ENCODE peak calls at places on chromosomes 11 and 22, in eight cellular contexts. B, K, H, T, U, P, I and V are unnamed samples. For H3K27me3 and H3K4me1, the result is how much of the 10 kb centered on the place peaks cover.

GRCh38 chr11:111344032-111344431 is 35.0 kb downstream of the POU2AF1 start:
- DNase-seq in B (no peak), K (no peak), H (peak), T (no peak), U (peak), P (no peak), I (peak), V (no peak)

GRCh38 chr22:44366372-44367310 is 53.9 kb upstream of the SHISAL1 start:
- DNase-seq in B (peak), K (no peak), H (no peak), T (no peak), U (no peak), P (no peak), I (no peak), V (no peak)

GRCh38 chr11:7904910-7905309 is 26.2 kb downstream of the OR10A6 start:
- DNase-seq in B (no peak), K (no peak), H (peak), T (no peak), U (no peak), P (no peak), I (no peak), V (no peak)

GRCh38 chr11:43784866-43785265 is 95.8 kb upstream of the ALKBH3 start:
- DNase-seq in B (no peak), K (no peak), H (no peak), T (no peak), U (no peak), P (no peak), I (no peak), V (no peak)

GRCh38 chr11:16925495-16926065 is 88.6 kb downstream of the PLEKHA7 start:
- DNase-seq in B (peak), K (no peak), H (peak), T (no peak), U (no peak), P (peak), I (peak), V (peak)

GRCh38 chr11:93396356-93396755 is 65.8 kb downstream of the DEUP1 start:
- DNase-seq in B (no peak), K (no peak), H (peak), T (no peak), U (no peak), P (no peak), I (no peak), V (no peak)

GRCh38 chr11:92528051-92528450 is 303.4 kb downstream of the FAT3 start:
- DNase-seq in B (no peak), K (no peak), H (no peak), T (no peak), U (no peak), P (no peak), I (no peak), V (no peak)

GRCh38 chr11:10097615-10098014 is 196.4 kb downstream of the SBF2 start:
- DNase-seq in B (no peak), K (no peak), H (no peak), T (no peak), U (no peak), P (no peak), I (no peak), V (no peak)

GRCh38 chr11:40370821-40371616 is 1088.4 kb downstream of the LRRC4C start:
- DNase-seq in B (no peak), K (no peak), H (no peak), T (no peak), U (no peak), P (no peak), I (no peak), V (no peak)

GRCh38 chr11:119380816-119381185 is 689 bp downstream of the USP2 start:
- DNase-seq in B (no peak), K (no peak), H (peak), T (no peak), U (no peak), P (no peak), I (no peak), V (no peak)

GRCh38 chr11:95793111-95793510 is 2.8 kb downstream of the CEP57 start:
- DNase-seq in B (no peak), K (no peak), H (no peak), T (no peak), U (no peak), P (no peak), I (no peak), V (no peak)

GRCh38 chr11:100338144-100338840 is 348.8 kb upstream of the ARHGAP42 start:
- DNase-seq in B (no peak), K (no peak), H (no peak), T (no peak), U (no peak), P (no peak), I (no peak), V (peak)

GRCh38 chr22:22993184-22993583 is 77.1 kb upstream of the GNAZ start:
- DNase-seq in B (no peak), K (no peak), H (no peak), T (no peak), U (no peak), P (no peak), I (peak), V (no peak)

GRCh38 chr22:39559456-39560105 is 11.0 kb upstream of the CACNA1I start:
- DNase-seq in B (no peak), K (no peak), H (peak), T (no peak), U (no peak), P (no peak), I (no peak), V (no peak)

GRCh38 chr22:39558254-39558727 is 12.3 kb upstream of the CACNA1I start:
- DNase-seq in B (no peak), K (no peak), H (no peak), T (no peak), U (no peak), P (no peak), I (no peak), V (no peak)

GRCh38 chr22:39558950-39559349 is 11.6 kb upstream of the CACNA1I start:
- DNase-seq in B (no peak), K (no peak), H (no peak), T (no peak), U (no peak), P (no peak), I (no peak), V (no peak)

GRCh38 chr22:39560127-39560526 is 10.4 kb upstream of the CACNA1I start:
- DNase-seq in B (no peak), K (no peak), H (no peak), T (no peak), U (no peak), P (no peak), I (no peak), V (no peak)

GRCh38 chr22:39556970-39557811 is 13.4 kb upstream of the CACNA1I start:
- DNase-seq in B (no peak), K (no peak), H (no peak), T (no peak), U (no peak), P (no peak), I (no peak), V (no peak)
- H3K27me3 ChIP-seq in B (under half), K (under half), H (under half), T (under half), U (half or more), P (under half), I (half or more), V (under half)

DNA sequence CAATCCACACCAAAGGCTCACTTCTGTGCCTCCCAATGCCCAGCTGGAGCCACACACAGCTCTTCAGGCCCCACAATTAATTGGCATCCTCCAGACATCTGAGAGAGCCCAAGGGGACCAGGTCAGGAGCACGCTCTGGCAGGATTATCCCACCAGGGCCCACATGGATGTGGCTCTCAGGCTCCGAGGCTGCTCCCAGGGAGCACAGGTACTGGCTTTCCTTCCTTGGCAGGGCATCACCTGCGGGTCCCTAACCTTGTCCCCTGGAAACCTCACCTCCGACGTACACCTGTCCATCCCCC is 54.3 kb downstream of the CD6 start:
- DNase-seq in B (no peak), K (no peak), H (no peak), T (no peak), U (no peak), P (no peak), I (no peak), V (no peak)
- H3K4me1 ChIP-seq in B (under half), K (under half), H (under half), T (under half), U (under half), P (under half), I (under half), V (under half)

DNA sequence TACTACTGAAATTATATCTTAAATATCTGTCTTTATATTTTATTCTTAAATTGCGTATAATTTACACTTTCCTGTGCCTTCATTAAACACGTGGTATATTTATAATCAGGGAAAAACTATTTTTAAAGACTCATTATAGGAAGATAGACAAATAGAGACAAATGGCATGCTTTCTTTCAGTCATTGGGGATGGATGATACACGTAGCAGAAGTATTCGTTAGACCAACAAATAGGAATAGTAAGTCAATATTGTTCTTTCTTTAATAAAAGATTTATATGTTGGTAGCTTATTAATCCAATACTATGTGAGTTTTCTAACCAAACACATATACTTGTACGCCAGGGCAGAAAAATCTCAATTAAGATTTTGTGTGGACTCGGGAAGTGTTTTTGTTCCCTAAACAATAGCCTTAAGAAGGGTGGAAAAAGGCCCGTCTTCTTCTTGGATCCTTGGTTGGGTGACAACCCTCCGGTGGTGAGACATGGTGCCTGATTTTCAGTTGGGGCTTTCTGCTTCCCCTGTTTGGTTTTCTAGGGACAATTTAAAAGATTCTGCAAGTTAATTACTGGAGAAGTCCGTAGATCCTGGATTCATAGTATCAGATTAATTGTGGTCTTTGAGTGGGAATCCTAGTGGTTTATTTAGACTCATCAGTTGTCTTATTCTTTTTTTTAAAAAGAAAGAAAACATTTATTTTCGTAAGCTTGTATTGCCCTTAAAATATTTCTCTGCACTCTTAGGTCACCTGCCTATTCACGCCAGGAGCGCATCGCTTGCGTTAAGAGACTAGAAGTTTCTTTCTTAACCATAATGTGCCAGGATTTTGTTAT is 83.5 kb upstream of the WNT7B start:
- DNase-seq in B (peak), K (no peak), H (no peak), T (no peak), U (peak), P (no peak), I (no peak), V (no peak)
- H3K27me3 ChIP-seq in B (under half), K (under half), H (under half), T (under half), U (under half), P (under half), I (under half), V (under half)

GRCh38 chr22:40531951-40532900 is 104.3 kb downstream of the MRTFA start:
- DNase-seq in B (no peak), K (no peak), H (no peak), T (no peak), U (no peak), P (no peak), I (no peak), V (no peak)

GRCh38 chr22:40535642-40536041 is 100.9 kb downstream of the MRTFA start:
- DNase-seq in B (no peak), K (no peak), H (no peak), T (no peak), U (no peak), P (no peak), I (no peak), V (no peak)

GRCh38 chr22:40533712-40534378 is 102.7 kb downstream of the MRTFA start:
- DNase-seq in B (no peak), K (no peak), H (peak), T (no peak), U (no peak), P (no peak), I (peak), V (no peak)

GRCh38 chr22:40534379-40535188 is 101.9 kb downstream of the MRTFA start:
- DNase-seq in B (no peak), K (peak), H (peak), T (no peak), U (no peak), P (no peak), I (no peak), V (no peak)

DNA sequence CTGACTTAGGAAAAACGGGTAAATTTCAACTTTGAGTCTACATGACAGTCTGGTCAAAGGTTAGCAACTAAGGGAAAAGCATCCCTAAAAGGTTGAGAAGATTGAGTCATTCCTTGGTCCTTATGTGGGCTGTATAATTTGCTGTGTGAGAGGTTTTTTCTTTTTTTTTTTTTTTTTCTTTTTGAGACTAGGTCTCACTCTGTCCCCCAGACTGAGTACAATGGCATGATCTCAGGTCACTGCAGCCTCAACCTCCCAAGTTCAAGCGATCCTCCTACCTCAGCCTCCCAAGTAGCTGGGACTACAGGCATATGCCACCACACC is 101.4 kb downstream of the MRTFA start:
- DNase-seq in B (no peak), K (no peak), H (no peak), T (no peak), U (no peak), P (no peak), I (no peak), V (no peak)
- H3K4me1 ChIP-seq in B (under half), K (under half), H (under half), T (under half), U (half or more), P (under half), I (under half), V (under half)

GRCh38 chr11:31824791-31825452 is 13.8 kb upstream of the PAX6 start:
- DNase-seq in B (no peak), K (no peak), H (peak), T (no peak), U (no peak), P (no peak), I (no peak), V (no peak)
- H3K27me3 ChIP-seq in B (half or more), K (under half), H (half or more), T (under half), U (half or more), P (under half), I (half or more), V (under half)

GRCh38 chr11:114215871-114216803 is 80.1 kb upstream of the NNMT start:
- DNase-seq in B (no peak), K (no peak), H (peak), T (no peak), U (no peak), P (no peak), I (no peak), V (no peak)

GRCh38 chr11:114218508-114218907 is 77.7 kb upstream of the NNMT start:
- DNase-seq in B (no peak), K (no peak), H (no peak), T (no peak), U (no peak), P (no peak), I (no peak), V (no peak)

GRCh38 chr11:114215428-114215827 is 80.8 kb upstream of the NNMT start:
- DNase-seq in B (no peak), K (no peak), H (no peak), T (no peak), U (no peak), P (no peak), I (no peak), V (no peak)

GRCh38 chr11:114219559-114220349 is 76.4 kb upstream of the NNMT start:
- DNase-seq in B (no peak), K (no peak), H (peak), T (no peak), U (no peak), P (no peak), I (no peak), V (no peak)

DNA sequence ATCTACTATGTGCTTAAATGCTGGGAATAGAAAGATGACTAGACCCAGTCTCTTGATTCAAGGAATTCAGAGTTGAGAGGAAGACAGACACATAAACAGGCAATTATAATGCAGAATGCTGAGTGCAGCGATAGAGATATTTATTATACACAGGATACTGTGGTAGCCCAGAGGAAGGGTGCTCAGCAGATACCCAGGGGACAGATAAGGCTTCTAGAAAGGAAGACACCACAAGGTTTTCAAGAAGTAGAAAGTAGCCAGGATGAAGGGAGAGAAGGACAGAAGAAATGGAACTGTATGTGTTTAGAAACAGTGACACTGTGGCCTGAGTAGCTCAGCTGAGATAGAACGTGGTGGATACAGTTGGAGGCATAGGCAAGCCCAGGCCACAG is 79.4 kb upstream of the NNMT start:
- DNase-seq in B (no peak), K (no peak), H (no peak), T (no peak), U (no peak), P (no peak), I (no peak), V (no peak)
- H3K4me1 ChIP-seq in B (under half), K (under half), H (under half), T (under half), U (half or more), P (under half), I (under half), V (under half)

GRCh38 chr22:36215976-36216375 is 14.4 kb upstream of the APOL4 start:
- DNase-seq in B (no peak), K (no peak), H (no peak), T (no peak), U (no peak), P (no peak), I (no peak), V (no peak)
- H3K27me3 ChIP-seq in B (under half), K (under half), H (under half), T (under half), U (under half), P (under half), I (under half), V (under half)

GRCh38 chr11:67355794-67356550 is 2.6 kb upstream of the POLD4 start:
- DNase-seq in B (no peak), K (no peak), H (no peak), T (no peak), U (no peak), P (no peak), I (peak), V (no peak)

GRCh38 chr11:67355023-67355793 is 1.9 kb upstream of the POLD4 start:
- DNase-seq in B (no peak), K (no peak), H (no peak), T (no peak), U (peak), P (no peak), I (no peak), V (no peak)

GRCh38 chr11:67356867-67357561 is 3.7 kb upstream of the POLD4 start:
- DNase-seq in B (peak), K (peak), H (peak), T (no peak), U (peak), P (no peak), I (peak), V (peak)

GRCh38 chr11:67357831-67358555 is 4.6 kb upstream of the POLD4 start:
- DNase-seq in B (no peak), K (no peak), H (no peak), T (no peak), U (no peak), P (no peak), I (no peak), V (no peak)

GRCh38 chr11:67356551-67356866 is 3.2 kb upstream of the POLD4 start:
- DNase-seq in B (no peak), K (no peak), H (no peak), T (no peak), U (no peak), P (no peak), I (no peak), V (no peak)
- H3K4me1 ChIP-seq in B (under half), K (half or more), H (under half), T (half or more), U (half or more), P (half or more), I (half or more), V (under half)